ENCODE peak calls at places on chromosomes 12 and 14, in eight cellular contexts. D is OCI-LY7, K is fibroblast of lung, F is IMR-90, P is HCT116, E is GM23248, J is H9, O is astrocyte. H is an unnamed sample.

GRCh38 chr12:80553316-80553715 is 109.3 kb downstream of the PTPRQ start:
- DNase-seq in D (no peak), J (no peak), F (peak; percentile 93), O (peak; percentile 93), P (peak; percentile 61), K (peak; percentile 94), E (peak; percentile 94), H (peak; percentile 65)

GRCh38 chr12:54958048-54958658 is 26.4 kb downstream of the TESPA1 start:
- DNase-seq in P (peak; percentile 53), F (peak; percentile 72), J (peak; percentile 45), O (peak; percentile 38), K (peak; percentile 49), D (peak; percentile 67), E (peak; percentile 77), H (peak; percentile 50)

GRCh38 chr14:75643985-75644384 is 16.7 kb downstream of the ERG28 start:
- DNase-seq in D (no peak), P (no peak), E (no peak), K (no peak), F (peak; percentile 7), O (no peak), J (no peak), H (no peak)

GRCh38 chr12:59079029-59079428 is 158.7 kb upstream of the LRIG3 start:
- DNase-seq in E (no peak), D (no peak), K (no peak), J (no peak), F (no peak), P (no peak), O (no peak), H (peak; percentile 94)

GRCh38 chr12:90585640-90586304 is 369.2 kb downstream of the CCER1 start:
- DNase-seq in P (no peak), O (no peak), F (no peak), E (no peak), D (no peak), K (no peak), J (no peak), H (no peak)

GRCh38 chr12:2553388-2554126 is 241.2 kb upstream of the FKBP4 start:
- DNase-seq in E (no peak), P (no peak), J (no peak), K (no peak), D (no peak), O (no peak), F (no peak), H (no peak)

GRCh38 chr14:69107407-69108003 is 45.4 kb downstream of the DCAF5 start:
- DNase-seq in E (peak; percentile 85), P (peak; percentile 60), D (peak; percentile 51), F (peak; percentile 71), J (peak; percentile 51), O (peak; percentile 41), K (peak; percentile 62), H (peak; percentile 63)

GRCh38 chr12:97967831-97968230 is 505.2 kb downstream of the RMST start:
- DNase-seq in E (no peak), F (no peak), J (no peak), K (no peak), O (no peak), D (no peak), P (no peak), H (no peak)

GRCh38 chr12:102874819-102875218 is 42.2 kb downstream of the PAH start:
- DNase-seq in D (no peak), E (no peak), F (no peak), J (no peak), O (no peak), P (no peak), K (no peak), H (no peak)

GRCh38 chr14:85178869-85179268 is 351.1 kb upstream of the FLRT2 start:
- DNase-seq in K (no peak), P (no peak), D (no peak), O (no peak), F (no peak), J (no peak), E (no peak), H (no peak)

GRCh38 chr14:92154283-92154942 is 32.6 kb downstream of the CPSF2 start:
- DNase-seq in K (peak; percentile 21), O (no peak), J (no peak), P (no peak), D (no peak), E (peak; percentile 57), F (peak; percentile 21), H (no peak)

GRCh38 chr12:91178801-91179200 is 3.8 kb downstream of the DCN start:
- DNase-seq in J (no peak), D (no peak), K (peak; percentile 27), P (no peak), F (no peak), E (peak; percentile 32), O (peak; percentile 20), H (no peak)

GRCh38 chr12:105968025-105968424 is 170.7 kb downstream of the NUAK1 start:
- DNase-seq in E (peak; percentile 18), O (no peak), D (no peak), P (no peak), K (no peak), F (no peak), J (no peak), H (no peak)

GRCh38 chr14:24316597-24316950 is 5.3 kb downstream of the LTB4R start:
- DNase-seq in E (no peak), O (no peak), P (no peak), F (no peak), J (no peak), D (no peak), K (no peak), H (no peak)

GRCh38 chr14:52115286-52115685 is 46.4 kb upstream of the NID2 start:
- DNase-seq in K (no peak), D (peak; percentile 1), J (no peak), P (no peak), F (no peak), E (no peak), O (no peak), H (no peak)

GRCh38 chr12:40587416-40587815 is 104.8 kb upstream of the CNTN1 start:
- DNase-seq in F (no peak), E (no peak), K (no peak), O (no peak), D (no peak), P (no peak), J (no peak), H (peak; percentile 25)

GRCh38 chr12:107513636-107514400 is 171.8 kb upstream of the PWP1 start:
- DNase-seq in E (no peak), K (no peak), P (no peak), D (no peak), O (no peak), J (no peak), F (no peak), H (no peak)

GRCh38 chr12:52417742-52418141 is 11.6 kb upstream of the KRT82 start:
- DNase-seq in D (no peak), K (no peak), O (no peak), J (no peak), F (no peak), P (no peak), E (no peak), H (no peak)

GRCh38 chr14:55129428-55130193 is 559 bp downstream of the LGALS3 start:
- DNase-seq in O (peak; percentile 58), D (no peak), J (peak; percentile 65), F (peak; percentile 74), E (peak; percentile 93), P (no peak), K (peak; percentile 71), H (peak; percentile 70)

GRCh38 chr14:105475269-105475915 is 771 bp downstream of the CRIP2 start:
- DNase-seq in E (peak; percentile 77), J (no peak), P (no peak), O (peak; percentile 34), F (peak; percentile 9), K (peak; percentile 60), D (no peak), H (peak; percentile 57)

GRCh38 chr14:81855007-81855406 is 321.4 kb upstream of the SEL1L start:
- DNase-seq in D (no peak), E (no peak), P (no peak), O (no peak), K (no peak), J (no peak), F (no peak), H (no peak)

GRCh38 chr12:64650762-64651161 is 40.5 kb downstream of the RASSF3 start:
- DNase-seq in E (no peak), D (no peak), J (no peak), F (peak; percentile 50), O (peak; percentile 26), K (peak; percentile 39), P (no peak), H (no peak)

GRCh38 chr12:98645572-98646067 is 530 bp downstream of the APAF1 start:
- DNase-seq in O (no peak), P (no peak), E (peak; percentile 48), F (no peak), J (no peak), K (peak; percentile 3), D (peak; percentile 36), H (peak; percentile 29)

DNA sequence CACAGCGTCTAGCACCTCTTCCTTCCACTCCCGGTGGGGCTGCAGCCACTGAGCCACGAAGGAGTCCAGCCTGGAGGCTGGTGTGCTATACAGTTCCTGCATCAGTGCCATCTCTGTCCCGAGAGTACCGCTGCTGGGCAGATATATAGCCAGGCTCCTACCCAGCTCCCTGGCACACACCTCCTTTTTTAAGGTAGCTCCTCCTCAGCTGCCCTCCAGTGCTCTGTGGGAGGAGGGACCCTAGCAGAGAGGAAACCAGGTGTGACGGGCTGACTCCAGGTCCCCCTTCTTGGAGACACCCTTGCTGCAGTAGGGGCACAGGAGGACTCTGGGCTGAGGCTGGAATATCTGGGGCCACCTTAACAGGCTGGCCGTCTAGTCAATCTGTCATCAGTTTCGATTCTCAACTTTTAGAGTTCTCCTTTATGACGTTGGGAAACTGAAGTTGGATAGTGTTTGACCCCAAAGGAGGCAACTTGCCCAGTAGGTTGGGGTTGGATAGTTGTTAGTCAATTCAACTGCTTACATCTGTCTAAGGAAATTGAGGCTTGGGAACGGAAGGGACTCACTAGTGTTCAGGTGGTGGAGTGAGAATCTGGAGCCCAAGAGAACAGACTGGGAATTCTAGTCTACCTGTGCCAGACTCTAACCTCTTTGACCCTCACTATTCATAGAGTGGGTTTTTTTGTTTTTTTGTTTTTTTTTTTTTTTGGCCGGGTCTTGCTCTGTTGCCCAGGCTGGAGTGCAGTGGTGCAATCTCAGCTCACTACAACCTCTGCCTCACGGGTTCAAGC is at the start of gene OASL:
- DNase-seq in P (no peak), F (no peak), K (peak; percentile 25), J (no peak), D (no peak), O (no peak), E (peak; percentile 68), H (peak; percentile 88)
- H2AFZ ChIP-seq in P (peak within 1 kb of the TSS; percentile 95), F (peak within 1 kb of the TSS; percentile 82), K (peak within 1 kb of the TSS; percentile 71), J (no peak within 1 kb of the TSS), D (peak within 1 kb of the TSS; percentile 52), O (peak within 1 kb of the TSS; percentile 21), E (peak within 1 kb of the TSS; percentile 72), H (peak within 1 kb of the TSS; percentile 87)

GRCh38 chr12:130957304-130957621 is 3.6 kb downstream of the ADGRD1 start:
- DNase-seq in J (no peak), D (no peak), E (no peak), O (no peak), P (no peak), K (no peak), F (no peak), H (no peak)
- H3K4me2 ChIP-seq in J (no peak overlapping the region), D (no peak overlapping the region), E (no peak overlapping the region), O (no peak overlapping the region), P (no peak overlapping the region), K (no peak overlapping the region), F (no peak overlapping the region), H (no peak overlapping the region)

GRCh38 chr12:10641735-10642500 is 28.5 kb upstream of the MAGOHB start:
- DNase-seq in K (peak; percentile 56), J (no peak), O (peak; percentile 40), D (no peak), F (peak; percentile 73), P (no peak), E (peak; percentile 76), H (peak; percentile 28)
- H2AFZ ChIP-seq in K (no peak overlapping the region), J (no peak overlapping the region), O (peak overlapping the region; percentile 35), D (no peak overlapping the region), F (peak overlapping the region; percentile 77), P (no peak overlapping the region), E (peak overlapping the region; percentile 78), H (no peak overlapping the region)

GRCh38 chr12:92186038-92186470 is 40.4 kb upstream of the BTG1 start:
- DNase-seq in F (no peak), D (no peak), J (no peak), O (no peak), P (no peak), E (no peak), K (no peak), H (no peak)
- H3K4me2 ChIP-seq in F (no peak overlapping the region), D (no peak overlapping the region), J (no peak overlapping the region), O (no peak overlapping the region), P (no peak overlapping the region), E (no peak overlapping the region), K (no peak overlapping the region), H (no peak overlapping the region)